ENCODE peak calls at places on chromosomes 16 and 17, in nine cellular contexts. X is pancreas; J is CD8-positive, alpha-beta T cell; M is upper lobe of right lung; R is IMR-90; L is lower lobe of right lung; Q is PC-3; D is HCT116; Z is left lung. I is an unnamed sample. For H3K36me3 and H3K4me1, the result is how much of the 10 kb centered on the place peaks cover.

GRCh38 chr17:15957206-15957605 is 12.3 kb downstream of the ADORA2B start:
- ATAC-seq in R (no peak), M (no peak), L (no peak), J (no peak), D (peak), X (no peak), Z (no peak), Q (no peak), I (no peak)

GRCh38 chr16:31325171-31325570 is 29.8 kb upstream of the ITGAX start:
- ATAC-seq in D (no peak), Z (no peak), L (no peak), J (no peak), M (no peak), X (no peak), R (no peak), Q (no peak), I (no peak)

GRCh38 chr17:72592242-72592966 is 471.6 kb downstream of the SOX9 start:
- ATAC-seq in X (peak), J (peak), Q (peak), L (peak), D (peak), R (peak), Z (peak), M (peak), I (peak)

GRCh38 chr17:7589891-7590611 is at the start of gene SOX15:
- ATAC-seq in Q (peak), Z (no peak), X (peak), M (no peak), J (peak), R (no peak), L (no peak), D (peak), I (no peak)

GRCh38 chr16:74626741-74627416 is 20.0 kb upstream of the GLG1 start:
- ATAC-seq in L (no peak), J (no peak), M (no peak), Q (no peak), Z (no peak), R (peak), D (no peak), X (no peak), I (no peak)

GRCh38 chr16:89863741-89864391 is 9.5 kb upstream of the TCF25 start:
- ATAC-seq in M (peak), X (peak), L (peak), Z (peak), D (no peak), J (peak), R (no peak), Q (peak), I (peak)

GRCh38 chr17:44053130-44053872 is 13.2 kb downstream of the LSM12 start:
- ATAC-seq in X (peak), R (no peak), L (peak), Z (peak), D (no peak), M (peak), J (no peak), Q (no peak), I (no peak)

GRCh38 chr16:78639775-78640174 is 540.3 kb downstream of the WWOX start:
- ATAC-seq in D (no peak), J (no peak), M (no peak), X (no peak), Z (no peak), L (no peak), R (no peak), Q (no peak), I (no peak)

GRCh38 chr17:64240741-64241347 is 22.2 kb downstream of the TEX2 start:
- ATAC-seq in J (no peak), D (no peak), R (peak), M (peak), Z (peak), Q (no peak), X (peak), L (peak), I (peak)

GRCh38 chr16:57283214-57283955 is 1.1 kb downstream of the PLLP start:
- ATAC-seq in J (no peak), R (no peak), M (peak), Z (peak), X (peak), D (no peak), L (peak), Q (no peak), I (peak)

GRCh38 chr17:81523139-81524062 is 4.8 kb upstream of the FSCN2 start:
- ATAC-seq in M (no peak), J (no peak), D (no peak), Q (no peak), Z (no peak), R (peak), X (no peak), L (no peak), I (no peak)

GRCh38 chr16:53558665-53559064 is 55.7 kb upstream of the AKTIP start:
- ATAC-seq in Q (no peak), R (no peak), Z (no peak), X (no peak), L (peak), D (no peak), J (no peak), M (no peak), I (no peak)

GRCh38 chr17:65185060-65185459 is 47.9 kb downstream of the RGS9 start:
- ATAC-seq in M (no peak), L (no peak), X (no peak), J (no peak), Z (no peak), D (no peak), R (no peak), Q (no peak), I (no peak)

GRCh38 chr17:11935734-11936406 is 61.4 kb downstream of the ZNF18 start:
- ATAC-seq in X (no peak), Q (no peak), Z (peak), L (no peak), M (no peak), J (no peak), D (peak), R (no peak), I (no peak)

GRCh38 chr17:45320349-45320930 is 3.6 kb upstream of the MAP3K14 start:
- ATAC-seq in M (no peak), Q (peak), X (no peak), D (peak), L (no peak), J (no peak), Z (no peak), R (no peak), I (no peak)

GRCh38 chr17:58507123-58507634 is 7.3 kb downstream of the MTMR4 start:
- ATAC-seq in Q (no peak), M (no peak), X (peak), J (no peak), Z (no peak), R (peak), L (no peak), D (no peak), I (no peak)

GRCh38 chr16:1667271-1667670 is 10.8 kb upstream of the JPT2 start:
- ATAC-seq in Z (no peak), X (no peak), L (no peak), J (no peak), Q (no peak), M (no peak), D (peak), R (no peak), I (no peak)

GRCh38 chr17:66365204-66365524 is 62.8 kb downstream of the PRKCA start:
- ATAC-seq in J (no peak), Q (no peak), R (no peak), X (no peak), D (no peak), M (no peak), Z (no peak), L (no peak), I (no peak)

GRCh38 chr16:1494129-1494640 is 1.0 kb downstream of the TELO2 start:
- ATAC-seq in R (peak), J (no peak), L (peak), Q (peak), D (peak), M (peak), Z (peak), X (peak), I (peak)

GRCh38 chr16:8908779-8909468 is 26.8 kb downstream of the LITAFD start:
- ATAC-seq in D (no peak), R (no peak), L (no peak), Q (peak), J (no peak), Z (peak), M (peak), X (no peak), I (no peak)

GRCh38 chr17:5583426-5584382 is 605 bp downstream of the NLRP1 start:
- ATAC-seq in X (peak), L (peak), M (peak), Q (no peak), R (peak), D (peak), J (peak), Z (peak), I (peak)

GRCh38 chr17:32854177-32854576 is 22.7 kb downstream of the MYO1D start:
- ATAC-seq in Q (peak), M (no peak), L (no peak), Z (no peak), D (no peak), X (no peak), J (no peak), R (no peak), I (no peak)

GRCh38 chr16:30921748-30922419 is 1.5 kb upstream of the FBXL19 start:
- ATAC-seq in Q (peak), M (peak), X (peak), L (peak), J (no peak), D (peak), R (peak), Z (peak), I (peak)

GRCh38 chr17:81815646-81815985 is 11.7 kb downstream of the GCGR start:
- ATAC-seq in D (peak), M (peak), J (no peak), X (peak), Q (peak), L (no peak), Z (peak), R (no peak), I (no peak)

GRCh38 chr16:52103791-52104190 is 443.2 kb downstream of the TOX3 start:
- ATAC-seq in M (no peak), Q (no peak), X (no peak), Z (no peak), R (no peak), J (no peak), L (no peak), D (no peak), I (no peak)

GRCh38 chr16:52095466-52095865 is 451.5 kb downstream of the TOX3 start:
- ATAC-seq in Q (no peak), J (no peak), L (no peak), R (no peak), D (no peak), X (no peak), Z (no peak), M (no peak), I (no peak)

GRCh38 chr16:52099382-52099781 is 447.6 kb downstream of the TOX3 start:
- ATAC-seq in M (no peak), J (no peak), Z (no peak), D (no peak), R (no peak), L (no peak), Q (no peak), X (peak), I (no peak)
- TF ChIP-seq CTCF in M (no peak), J (no peak), Z (no peak), D (no peak), R (no peak), L (no peak), Q (no peak), X (no peak), I (no peak)

GRCh38 chr17:19943599-19943998 is 34.0 kb downstream of the AKAP10 start:
- ATAC-seq in M (no peak), X (no peak), Q (no peak), L (no peak), J (no peak), D (no peak), R (no peak), Z (no peak), I (no peak)

GRCh38 chr17:19946921-19947320 is 30.7 kb downstream of the AKAP10 start:
- ATAC-seq in R (no peak), Z (no peak), Q (no peak), L (no peak), D (no peak), J (no peak), M (no peak), X (no peak), I (no peak)

GRCh38 chr17:19948100-19948943 is 29.3 kb downstream of the AKAP10 start:
- ATAC-seq in Z (peak), J (no peak), Q (no peak), R (no peak), D (no peak), M (peak), X (no peak), L (no peak), I (no peak)

GRCh38 chr17:19943026-19943425 is 34.6 kb downstream of the AKAP10 start:
- ATAC-seq in X (no peak), L (no peak), Q (no peak), Z (no peak), J (no peak), M (no peak), D (no peak), R (no peak), I (no peak)

GRCh38 chr17:19945009-19945650 is 32.5 kb downstream of the AKAP10 start:
- ATAC-seq in J (no peak), X (no peak), L (no peak), Q (no peak), R (no peak), Z (no peak), M (no peak), D (no peak), I (no peak)
- H3K36me3 ChIP-seq in J (under half), X (under half), L (half or more), Q (under half), R (under half), Z (half or more), M (under half), D (under half), I (under half)

GRCh38 chr17:19313066-19313745 is 49.3 kb downstream of the B9D1 start:
- ATAC-seq in J (no peak), M (no peak), L (no peak), Q (no peak), D (no peak), Z (no peak), R (no peak), X (no peak), I (no peak)
- H3K4me1 ChIP-seq in J (under half), M (under half), L (under half), Q (under half), D (under half), Z (under half), R (under half), X (under half), I (under half)

GRCh38 chr16:35725949-35726348 is 2266.5 kb downstream of the TP53TG3F start:
- ATAC-seq in Z (no peak), R (no peak), Q (no peak), M (no peak), J (no peak), L (no peak), X (no peak), D (no peak), I (no peak)

GRCh38 chr16:35730251-35730650 is 2270.8 kb downstream of the TP53TG3F start:
- ATAC-seq in Z (no peak), J (no peak), L (no peak), X (no peak), M (no peak), R (no peak), Q (no peak), D (no peak), I (no peak)

DNA sequence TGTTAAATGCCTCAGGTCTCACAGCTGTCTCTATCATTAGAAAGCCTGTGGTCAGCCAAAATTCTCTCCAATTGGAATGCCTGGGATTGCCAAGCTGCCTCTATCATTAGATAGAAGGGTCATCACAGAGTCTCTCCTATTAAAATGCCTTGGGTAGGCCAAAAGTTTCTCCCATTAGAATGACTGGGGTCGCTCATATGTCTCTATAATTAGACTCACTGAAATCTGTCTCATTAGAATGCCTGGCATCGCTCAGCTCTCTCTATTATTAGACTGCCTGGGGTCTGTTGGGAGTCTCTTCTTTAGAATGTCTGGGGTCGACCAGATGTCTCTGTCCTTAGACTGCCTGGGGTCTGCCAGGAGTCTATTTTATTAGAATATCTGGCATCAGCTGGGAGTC is 2265.1 kb downstream of the TP53TG3F start:
- ATAC-seq in Z (no peak), D (no peak), Q (no peak), M (no peak), X (no peak), J (no peak), R (no peak), L (no peak), I (no peak)
- TF ChIP-seq CTCF in Z (no peak), D (no peak), Q (no peak), M (no peak), X (no peak), J (no peak), R (no peak), L (no peak), I (no peak)

GRCh38 chr17:60463157-60463820 is 41.0 kb downstream of the CHCT1 start:
- ATAC-seq in R (no peak), M (no peak), L (no peak), Z (no peak), D (no peak), Q (no peak), J (no peak), X (no peak), I (no peak)

GRCh38 chr17:60464343-60464742 is 42.1 kb downstream of the CHCT1 start:
- ATAC-seq in R (no peak), Q (no peak), L (no peak), M (no peak), X (no peak), D (no peak), J (no peak), Z (no peak), I (no peak)

GRCh38 chr17:60472449-60472848 is 50.2 kb downstream of the CHCT1 start:
- ATAC-seq in R (no peak), L (no peak), M (no peak), J (no peak), Z (no peak), Q (no peak), D (no peak), X (no peak), I (no peak)

GRCh38 chr17:60471451-60471850 is 49.2 kb downstream of the CHCT1 start:
- ATAC-seq in L (no peak), Q (no peak), R (no peak), J (no peak), X (no peak), M (no peak), D (no peak), Z (no peak), I (no peak)

DNA sequence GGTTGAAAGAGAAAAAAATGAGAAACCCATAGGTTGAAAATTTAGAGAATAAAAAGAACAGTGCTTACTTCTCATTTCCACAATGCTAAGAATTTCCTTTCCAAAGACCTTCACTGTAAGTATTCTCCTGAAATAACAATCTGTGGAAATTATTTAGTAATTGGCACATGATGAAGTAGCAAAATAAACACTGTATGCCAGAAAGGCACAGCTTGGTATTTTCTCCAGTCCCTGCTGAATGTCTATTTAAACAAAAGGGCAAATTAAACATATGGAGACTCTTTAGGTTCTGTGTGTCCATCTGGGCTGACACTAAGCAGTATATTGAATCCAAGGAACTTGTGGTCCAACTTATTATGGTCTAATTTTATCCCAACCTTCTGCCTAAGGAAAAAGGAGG is 46.1 kb downstream of the CHCT1 start:
- ATAC-seq in X (no peak), M (no peak), D (no peak), Z (peak), Q (no peak), L (no peak), J (no peak), R (peak), I (no peak)
- H3K36me3 ChIP-seq in X (under half), M (under half), D (under half), Z (under half), Q (under half), L (half or more), J (under half), R (under half), I (under half)

GRCh38 chr17:20022701-20023100 is 13.5 kb downstream of the SPECC1 start:
- ATAC-seq in J (no peak), R (no peak), L (no peak), D (no peak), X (no peak), Q (no peak), Z (no peak), M (no peak), I (no peak)
- H3K4me1 ChIP-seq in J (under half), R (under half), L (under half), D (under half), X (under half), Q (under half), Z (under half), M (under half), I (under half)

DNA sequence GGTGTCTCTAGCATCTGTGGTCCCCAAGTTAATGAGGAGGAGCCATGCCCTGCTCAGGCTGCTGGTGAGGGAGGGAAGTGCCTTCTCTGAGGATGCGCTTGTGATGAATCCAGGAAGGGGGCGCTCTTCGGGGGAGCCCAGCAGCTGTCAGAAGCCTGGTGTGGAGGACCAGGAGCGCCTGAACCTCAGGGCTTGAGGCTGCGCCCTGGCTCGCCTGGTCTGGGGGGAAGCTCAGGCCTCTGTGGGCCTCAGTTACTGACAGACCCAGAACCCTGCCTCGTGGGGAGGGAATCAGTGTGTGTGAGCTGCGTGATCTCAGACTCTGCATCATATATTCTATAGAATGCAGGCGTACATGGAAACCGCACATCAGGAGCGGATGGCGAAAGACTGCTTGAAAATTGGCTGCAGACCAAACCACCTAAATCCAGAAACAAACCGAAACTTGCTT is 126.1 kb downstream of the SEC14L1 start:
- ATAC-seq in D (peak), R (peak), J (no peak), M (peak), X (no peak), Z (no peak), L (no peak), Q (peak), I (no peak)
- TF ChIP-seq CTCF in D (peak), R (peak), J (no peak), M (no peak), X (no peak), Z (no peak), L (no peak), Q (peak), I (no peak)

I was measured in gastroesophageal sphincter.